ENCODE peak calls at places on chromosome 16, in nine cellular contexts. One of them, this sample, is unnamed.

GRCh38 chr16:4529085-4530060 is 9.2 kb downstream of the CDIP1 start:
- DNase-seq in iPS-NIHi11: peak; percentile 64
- DNase-seq in gastrocnemius medialis: no peak
- DNase-seq in GOT3: no peak
- DNase-seq in occipital lobe: no peak
- DNase-seq in M059J: peak; percentile 87
- DNase-seq in osteocyte: no peak
- DNase-seq in fibroblast of lung: peak; percentile 88
- DNase-seq in activated CD4-positive, alpha-beta T cell treated with anti-CD3 and anti-CD28 coated beads, Interleukin-2, amount 10 ng/mL, durations not matched to agents 24 days and 14 days: peak; percentile 76
- DNase-seq in this sample: no peak

GRCh38 chr16:19396555-19397011 is 21.1 kb upstream of the TMC5 start:
- DNase-seq in occipital lobe: no peak
- DNase-seq in gastrocnemius medialis: no peak
- DNase-seq in activated CD4-positive, alpha-beta T cell treated with anti-CD3 and anti-CD28 coated beads, Interleukin-2, amount 10 ng/mL, durations not matched to agents 24 days and 14 days: no peak
- DNase-seq in fibroblast of lung: no peak
- DNase-seq in iPS-NIHi11: no peak
- DNase-seq in M059J: peak; percentile 14
- DNase-seq in GOT3: no peak
- DNase-seq in osteocyte: no peak
- DNase-seq in this sample: no peak

GRCh38 chr16:4266372-4266771 is 6.5 kb downstream of the TFAP4 start:
- DNase-seq in M059J: no peak
- DNase-seq in activated CD4-positive, alpha-beta T cell treated with anti-CD3 and anti-CD28 coated beads, Interleukin-2, amount 10 ng/mL, durations not matched to agents 24 days and 14 days: no peak
- DNase-seq in gastrocnemius medialis: no peak
- DNase-seq in GOT3: no peak
- DNase-seq in occipital lobe: no peak
- DNase-seq in iPS-NIHi11: peak; percentile 59
- DNase-seq in fibroblast of lung: no peak
- DNase-seq in osteocyte: no peak
- DNase-seq in this sample: no peak

GRCh38 chr16:83619381-83620150 is 188.2 kb upstream of the HSBP1 start:
- DNase-seq in osteocyte: peak; percentile 66
- DNase-seq in gastrocnemius medialis: no peak
- DNase-seq in fibroblast of lung: no peak
- DNase-seq in GOT3: no peak
- DNase-seq in iPS-NIHi11: no peak
- DNase-seq in occipital lobe: no peak
- DNase-seq in M059J: peak; percentile 46
- DNase-seq in activated CD4-positive, alpha-beta T cell treated with anti-CD3 and anti-CD28 coated beads, Interleukin-2, amount 10 ng/mL, durations not matched to agents 24 days and 14 days: peak; percentile 39
- DNase-seq in this sample: no peak

GRCh38 chr16:84888450-84888849 is 68.7 kb downstream of the CRISPLD2 start:
- DNase-seq in fibroblast of lung: no peak
- DNase-seq in M059J: peak; percentile 57
- DNase-seq in occipital lobe: no peak
- DNase-seq in gastrocnemius medialis: no peak
- DNase-seq in GOT3: no peak
- DNase-seq in iPS-NIHi11: no peak
- DNase-seq in activated CD4-positive, alpha-beta T cell treated with anti-CD3 and anti-CD28 coated beads, Interleukin-2, amount 10 ng/mL, durations not matched to agents 24 days and 14 days: no peak
- DNase-seq in osteocyte: no peak
- DNase-seq in this sample: no peak

GRCh38 chr16:16019488-16019887 is 70.1 kb downstream of the ABCC1 start:
- DNase-seq in activated CD4-positive, alpha-beta T cell treated with anti-CD3 and anti-CD28 coated beads, Interleukin-2, amount 10 ng/mL, durations not matched to agents 24 days and 14 days: no peak
- DNase-seq in iPS-NIHi11: no peak
- DNase-seq in fibroblast of lung: peak; percentile 67
- DNase-seq in gastrocnemius medialis: no peak
- DNase-seq in M059J: peak; percentile 91
- DNase-seq in osteocyte: no peak
- DNase-seq in GOT3: no peak
- DNase-seq in occipital lobe: no peak
- DNase-seq in this sample: no peak

GRCh38 chr16:30677931-30678585 is 19.8 kb downstream of the FBRS start:
- DNase-seq in gastrocnemius medialis: no peak
- DNase-seq in M059J: no peak
- DNase-seq in fibroblast of lung: no peak
- DNase-seq in osteocyte: no peak
- DNase-seq in activated CD4-positive, alpha-beta T cell treated with anti-CD3 and anti-CD28 coated beads, Interleukin-2, amount 10 ng/mL, durations not matched to agents 24 days and 14 days: no peak
- DNase-seq in iPS-NIHi11: peak; percentile 83
- DNase-seq in GOT3: no peak
- DNase-seq in occipital lobe: no peak
- DNase-seq in this sample: no peak

GRCh38 chr16:85564277-85565051 is 48.7 kb upstream of the GSE1 start:
- DNase-seq in occipital lobe: no peak
- DNase-seq in activated CD4-positive, alpha-beta T cell treated with anti-CD3 and anti-CD28 coated beads, Interleukin-2, amount 10 ng/mL, durations not matched to agents 24 days and 14 days: peak; percentile 77
- DNase-seq in gastrocnemius medialis: peak; percentile 67
- DNase-seq in osteocyte: no peak
- DNase-seq in GOT3: no peak
- DNase-seq in M059J: no peak
- DNase-seq in fibroblast of lung: no peak
- DNase-seq in iPS-NIHi11: no peak
- DNase-seq in this sample: no peak

GRCh38 chr16:80993293-80993691 is 13.4 kb downstream of the CMC2 start:
- DNase-seq in fibroblast of lung: peak; percentile 98
- DNase-seq in GOT3: no peak
- DNase-seq in osteocyte: no peak
- DNase-seq in activated CD4-positive, alpha-beta T cell treated with anti-CD3 and anti-CD28 coated beads, Interleukin-2, amount 10 ng/mL, durations not matched to agents 24 days and 14 days: no peak
- DNase-seq in iPS-NIHi11: no peak
- DNase-seq in M059J: peak; percentile 81
- DNase-seq in occipital lobe: no peak
- DNase-seq in gastrocnemius medialis: no peak
- DNase-seq in this sample: no peak

GRCh38 chr16:80569440-80570105 is 28.8 kb downstream of the DYNLRB2 start:
- DNase-seq in activated CD4-positive, alpha-beta T cell treated with anti-CD3 and anti-CD28 coated beads, Interleukin-2, amount 10 ng/mL, durations not matched to agents 24 days and 14 days: peak; percentile 89
- DNase-seq in osteocyte: no peak
- DNase-seq in GOT3: no peak
- DNase-seq in iPS-NIHi11: no peak
- DNase-seq in M059J: peak; percentile 91
- DNase-seq in occipital lobe: no peak
- DNase-seq in gastrocnemius medialis: no peak
- DNase-seq in fibroblast of lung: peak; percentile 93
- DNase-seq in this sample: no peak

GRCh38 chr16:78163772-78164391 is 64.4 kb downstream of the WWOX start:
- DNase-seq in fibroblast of lung: no peak
- DNase-seq in iPS-NIHi11: no peak
- DNase-seq in osteocyte: no peak
- DNase-seq in activated CD4-positive, alpha-beta T cell treated with anti-CD3 and anti-CD28 coated beads, Interleukin-2, amount 10 ng/mL, durations not matched to agents 24 days and 14 days: no peak
- DNase-seq in occipital lobe: no peak
- DNase-seq in gastrocnemius medialis: no peak
- DNase-seq in M059J: no peak
- DNase-seq in GOT3: no peak
- DNase-seq in this sample: no peak

GRCh38 chr16:81642943-81643342 is 136.1 kb upstream of the PLCG2 start:
- DNase-seq in iPS-NIHi11: no peak
- DNase-seq in fibroblast of lung: no peak
- DNase-seq in M059J: no peak
- DNase-seq in activated CD4-positive, alpha-beta T cell treated with anti-CD3 and anti-CD28 coated beads, Interleukin-2, amount 10 ng/mL, durations not matched to agents 24 days and 14 days: no peak
- DNase-seq in osteocyte: no peak
- DNase-seq in gastrocnemius medialis: no peak
- DNase-seq in GOT3: no peak
- DNase-seq in occipital lobe: no peak
- DNase-seq in this sample: no peak

GRCh38 chr16:16048904-16049582 is 99.6 kb downstream of the ABCC1 start:
- DNase-seq in M059J: no peak
- DNase-seq in osteocyte: no peak
- DNase-seq in activated CD4-positive, alpha-beta T cell treated with anti-CD3 and anti-CD28 coated beads, Interleukin-2, amount 10 ng/mL, durations not matched to agents 24 days and 14 days: no peak
- DNase-seq in iPS-NIHi11: peak; percentile 43
- DNase-seq in fibroblast of lung: no peak
- DNase-seq in occipital lobe: no peak
- DNase-seq in gastrocnemius medialis: peak; percentile 50
- DNase-seq in GOT3: no peak
- DNase-seq in this sample: peak; percentile 68

This sample was measured in right atrium auricular region.